ENCODE peak calls at places on chromosomes 3 and 15, in five cellular contexts. Z, X, W, J and G are unnamed samples.
A peak's percentile ranks its signal among the peaks of the same experiment; 100 is the strongest.

GRCh38 chr15:50358805-50359204 is 3.8 kb upstream of the GABPB1 start:
- DNase-seq in Z (no peak), W (peak; percentile 71), X (no peak), J (no peak), G (peak; percentile 52)

GRCh38 chr15:67152429-67152828 is 87.0 kb downstream of the SMAD3 start:
- DNase-seq in W (no peak), X (no peak), J (no peak), Z (no peak), G (no peak)

GRCh38 chr3:41205591-41205990 is 6.3 kb downstream of the CTNNB1 start:
- DNase-seq in X (no peak), J (no peak), Z (no peak), W (no peak), G (no peak)

GRCh38 chr3:197589545-197589944 is 33.8 kb upstream of the BDH1 start:
- DNase-seq in X (no peak), Z (no peak), W (no peak), J (no peak), G (peak; percentile 0)

GRCh38 chr15:94196536-94196935 is 34.8 kb upstream of the MCTP2 start:
- DNase-seq in X (no peak), J (no peak), Z (no peak), W (no peak), G (no peak)

GRCh38 chr3:41508063-41508696 is 308.9 kb downstream of the CTNNB1 start:
- DNase-seq in Z (no peak), W (no peak), X (no peak), J (no peak), G (no peak)

GRCh38 chr15:62835762-62836161 is 206.8 kb upstream of the TPM1 start:
- DNase-seq in Z (no peak), W (no peak), X (no peak), J (no peak), G (no peak)

GRCh38 chr3:181933052-181933618 is 221.4 kb downstream of the SOX2 start:
- DNase-seq in X (no peak), J (no peak), W (no peak), Z (no peak), G (no peak)

GRCh38 chr3:128408693-128409620 is 57.7 kb downstream of the DNAJB8 start:
- DNase-seq in J (no peak), W (peak; percentile 34), X (peak; percentile 38), Z (no peak), G (no peak)

GRCh38 chr3:70973558-70973957 is 610.0 kb downstream of the FOXP1 start:
- DNase-seq in W (peak; percentile 7), Z (no peak), X (no peak), J (no peak), G (no peak)

GRCh38 chr3:131036200-131036816 is 9.6 kb downstream of the NEK11 start:
- DNase-seq in J (no peak), Z (no peak), W (no peak), X (no peak), G (no peak)

GRCh38 chr3:56771376-56771775 is 30.4 kb downstream of the ARHGEF3 start:
- DNase-seq in Z (no peak), W (no peak), X (no peak), J (no peak), G (no peak)

GRCh38 chr3:114760679-114761078 is 386.4 kb downstream of the ZBTB20 start:
- DNase-seq in J (no peak), W (no peak), X (no peak), Z (no peak), G (no peak)

GRCh38 chr15:100350434-100351226 is 8.9 kb upstream of the ADAMTS17 start:
- DNase-seq in Z (peak; percentile 73), W (peak; percentile 93), J (no peak), X (no peak), G (no peak)

GRCh38 chr15:99450896-99451358 is 114.9 kb upstream of the MEF2A start:
- DNase-seq in W (peak; percentile 49), J (peak; percentile 92), X (peak; percentile 91), Z (peak; percentile 88), G (peak; percentile 56)

GRCh38 chr15:56869573-56869972 is 48.9 kb upstream of the TCF12 start:
- DNase-seq in Z (peak; percentile 50), W (peak; percentile 53), X (peak; percentile 24), J (no peak), G (no peak)

GRCh38 chr3:25618043-25618442 is 46.7 kb downstream of the TOP2B start:
- DNase-seq in J (no peak), W (no peak), Z (no peak), X (no peak), G (no peak)

GRCh38 chr15:66877558-66878285 is 175.7 kb downstream of the SMAD6 start:
- DNase-seq in X (peak; percentile 80), Z (no peak), W (no peak), J (peak; percentile 78), G (peak; percentile 4)

GRCh38 chr3:145022447-145022846 is 1050.8 kb downstream of the DIPK2A start:
- DNase-seq in Z (no peak), W (no peak), J (no peak), X (no peak), G (no peak)

GRCh38 chr15:63381301-63382192 is at the start of gene CA12:
- DNase-seq in W (peak; percentile 42), J (peak; percentile 90), X (peak; percentile 12), Z (peak; percentile 32), G (no peak)

GRCh38 chr15:64112904-64113303 is 17.1 kb downstream of the SNX1 start:
- DNase-seq in W (peak; percentile 65), X (no peak), Z (no peak), J (no peak), G (no peak)

GRCh38 chr3:79497447-79498111 is 270.2 kb downstream of the ROBO1 start:
- DNase-seq in X (no peak), J (no peak), Z (no peak), W (peak; percentile 4), G (peak; percentile 46)

GRCh38 chr15:66622677-66623076 is 56.9 kb upstream of the LCTL start:
- DNase-seq in Z (no peak), J (no peak), X (no peak), W (peak; percentile 23), G (no peak)

GRCh38 chr3:35670408-35670807 is 31.1 kb downstream of the ARPP21 start:
- DNase-seq in Z (no peak), X (no peak), W (no peak), J (no peak), G (no peak)

GRCh38 chr15:70269991-70270751 is 172.5 kb upstream of the TLE3 start:
- DNase-seq in X (peak; percentile 74), Z (peak; percentile 51), W (peak; percentile 49), J (no peak), G (no peak)

GRCh38 chr3:78497692-78498091 is 1270.1 kb downstream of the ROBO1 start:
- DNase-seq in Z (no peak), X (no peak), W (no peak), J (no peak), G (no peak)

GRCh38 chr3:151290673-151291072 is 12.3 kb upstream of the P2RY14 start:
- DNase-seq in J (no peak), X (no peak), W (peak; percentile 57), Z (no peak), G (peak; percentile 13)

DNA sequence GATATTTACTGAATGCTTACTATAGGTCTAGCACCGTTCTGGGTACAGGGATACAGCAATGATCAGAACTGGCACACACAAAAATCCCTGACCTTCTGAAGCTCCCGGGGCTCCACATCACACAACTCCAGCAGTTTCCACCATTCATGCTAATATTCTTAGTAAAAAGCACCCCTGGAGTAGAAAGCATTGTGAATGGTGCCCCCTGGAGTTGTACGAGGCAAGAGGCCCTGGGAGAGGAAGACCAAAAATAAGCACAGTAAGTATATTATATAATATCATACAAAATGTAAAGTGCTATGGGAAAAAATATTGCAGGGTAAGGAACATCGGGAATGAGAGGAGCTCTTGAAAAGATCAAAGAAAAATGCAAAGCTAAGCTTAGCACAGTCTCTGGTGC is 790 bp upstream of the SRGAP3 start:
- DNase-seq in J (no peak), Z (no peak), W (peak; percentile 43), X (no peak), G (no peak)
- TF ChIP-seq CTCF in J (no peak), Z (no peak), W (peak; percentile 30), X (peak; percentile 22), G (peak; percentile 27)

DNA sequence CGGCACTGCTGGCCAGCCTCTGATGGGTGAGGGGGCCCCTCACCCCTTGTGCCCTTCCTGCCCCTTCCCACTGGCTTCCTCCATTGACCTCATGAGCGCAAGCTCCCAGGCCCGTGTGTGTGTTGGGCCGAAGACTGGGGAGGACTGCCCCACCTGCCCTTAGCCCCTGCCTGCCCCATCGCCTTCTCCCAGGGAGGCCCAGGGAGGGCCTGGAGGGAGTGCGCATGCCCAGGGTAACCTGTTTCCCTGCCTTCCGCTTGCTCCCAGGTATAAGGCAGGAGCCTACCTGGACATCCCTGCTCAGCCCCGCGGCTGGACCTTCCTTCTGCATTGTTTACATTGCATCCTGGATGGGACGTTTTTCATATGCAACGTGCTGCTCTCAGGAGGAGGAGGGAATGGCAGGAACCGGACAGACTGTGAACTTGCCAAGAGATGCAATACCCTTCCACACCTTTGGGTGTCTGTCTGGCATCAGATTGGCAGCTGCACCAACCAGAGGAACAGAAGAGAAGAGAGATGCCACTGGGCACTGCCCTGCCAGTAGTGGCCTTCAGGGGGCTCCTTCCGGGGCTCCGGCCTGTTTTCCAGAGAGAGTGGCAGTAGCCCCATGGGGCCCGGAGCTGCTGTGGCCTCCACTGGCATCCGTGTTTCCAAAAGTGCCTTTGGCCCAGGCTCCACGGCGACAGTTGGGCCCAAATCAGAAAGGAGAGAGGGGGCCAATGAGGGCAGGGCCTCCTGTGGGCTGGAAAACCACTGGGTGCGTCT is 8.8 kb downstream of the DLL4 start:
- DNase-seq in Z (no peak), X (no peak), W (no peak), J (no peak), G (no peak)
- TF ChIP-seq CTCF in Z (no peak), X (peak; percentile 33), W (no peak), J (no peak), G (no peak)

DNA sequence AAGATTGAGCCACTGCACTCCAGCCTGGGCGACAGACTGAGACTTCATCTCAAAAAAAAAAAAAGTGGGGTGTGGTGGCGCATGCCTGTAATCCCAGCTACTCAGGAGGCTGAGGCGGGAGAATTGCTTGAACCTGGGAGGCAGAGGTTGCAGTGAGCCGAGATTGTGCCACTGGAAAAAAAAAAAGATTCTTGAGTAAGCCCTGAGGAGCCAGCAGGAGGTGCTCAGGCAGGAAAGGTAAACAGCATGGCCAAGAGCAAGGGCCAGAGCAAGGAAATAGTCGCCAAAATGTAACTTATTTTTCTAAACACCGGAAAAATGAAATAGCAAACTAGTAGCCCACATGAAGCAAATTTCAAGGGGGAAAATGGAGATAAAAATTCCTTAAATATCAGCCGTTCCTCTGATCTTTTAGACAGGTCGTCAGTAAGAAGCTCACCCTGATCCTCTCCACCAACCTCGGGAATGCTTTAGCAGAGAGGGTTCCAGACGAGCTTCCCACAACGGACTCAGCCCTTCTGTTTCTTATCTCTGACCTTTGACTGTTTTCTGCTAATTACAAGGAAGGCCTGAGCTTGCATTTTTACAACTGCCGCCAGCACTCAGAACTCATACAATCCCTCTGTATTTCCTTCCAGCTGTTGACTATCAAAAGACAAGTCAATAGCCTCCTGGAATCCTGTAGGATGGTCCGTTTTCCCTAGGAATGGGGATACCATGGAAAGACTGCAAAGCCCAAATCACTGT is 45.0 kb upstream of the AKAP13 start:
- DNase-seq in J (no peak), W (no peak), X (no peak), Z (no peak), G (no peak)
- TF ChIP-seq CTCF in J (no peak), W (no peak), X (no peak), Z (no peak), G (no peak)

DNA sequence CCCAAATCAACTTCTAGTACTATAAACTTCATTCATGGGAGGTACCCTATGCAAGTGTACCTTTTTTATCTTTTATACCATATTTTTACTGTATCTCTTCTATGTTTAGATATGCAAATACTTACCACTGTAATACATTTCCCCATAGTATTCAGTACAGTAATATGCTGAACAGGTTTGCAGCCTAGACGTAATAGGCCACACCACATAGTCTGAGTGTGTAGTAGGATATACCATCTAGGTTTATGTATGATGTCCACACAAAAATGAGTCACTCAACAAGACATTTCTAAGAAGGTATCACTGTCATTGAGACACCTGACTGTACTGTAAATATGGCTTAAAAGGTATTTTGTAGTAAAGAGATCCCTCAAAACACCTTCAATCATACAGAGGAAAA is 124.7 kb downstream of the PLOD2 start:
- DNase-seq in W (no peak), X (no peak), Z (no peak), J (no peak), G (no peak)
- TF ChIP-seq CTCF in W (no peak), X (no peak), Z (no peak), J (no peak), G (no peak)